ENCODE peak calls at places on chromosome 12, in ten cellular contexts. N, F, X, D, H, T, Z, L, E and U are unnamed samples.

GRCh38 chr12:52027085-52027843 is 20.5 kb downstream of the TAMALIN start:
- DNase-seq in H (no peak), L (no peak), T (no peak), E (no peak), N (peak; percentile 92), D (no peak), X (peak; percentile 40), Z (no peak), F (no peak), U (no peak)

GRCh38 chr12:94795520-94795919 is 145.2 kb upstream of the TMCC3 start:
- DNase-seq in N (no peak), L (no peak), Z (no peak), D (no peak), T (no peak), X (no peak), F (no peak), E (peak; percentile 63), H (no peak), U (no peak)

GRCh38 chr12:553216-554000 is 93.7 kb downstream of the B4GALNT3 start:
- DNase-seq in X (peak; percentile 48), E (no peak), N (no peak), L (no peak), F (no peak), H (no peak), T (no peak), D (no peak), Z (no peak), U (no peak)

GRCh38 chr12:51199546-51199945 is 18.3 kb downstream of the POU6F1 start:
- DNase-seq in L (no peak), T (no peak), F (no peak), E (no peak), N (no peak), D (no peak), X (no peak), H (no peak), Z (no peak), U (no peak)

GRCh38 chr12:45234134-45234865 is 18.4 kb downstream of the ANO6 start:
- DNase-seq in T (peak; percentile 65), Z (peak; percentile 20), L (no peak), N (peak; percentile 71), X (no peak), F (no peak), E (peak; percentile 88), D (peak; percentile 93), H (no peak), U (peak; percentile 93)

GRCh38 chr12:127819066-127819465 is 447.9 kb upstream of the TMEM132C start:
- DNase-seq in N (no peak), X (no peak), D (no peak), L (no peak), H (no peak), T (no peak), Z (no peak), F (no peak), E (no peak), U (no peak)

GRCh38 chr12:124703852-124704251 is 136.4 kb upstream of the NCOR2 start:
- DNase-seq in E (no peak), L (no peak), D (no peak), H (no peak), T (no peak), X (peak; percentile 83), F (no peak), Z (no peak), N (no peak), U (no peak)

GRCh38 chr12:54601841-54602240 is 13.4 kb upstream of the PPP1R1A start:
- DNase-seq in Z (no peak), N (no peak), D (no peak), E (no peak), F (no peak), L (no peak), H (no peak), T (no peak), X (peak; percentile 25), U (no peak)

GRCh38 chr12:39807043-39807442 is 187.4 kb upstream of the ABCD2 start:
- DNase-seq in T (no peak), L (no peak), D (no peak), F (no peak), H (no peak), X (peak; percentile 8), Z (no peak), N (no peak), E (peak; percentile 51), U (no peak)

GRCh38 chr12:57134949-57135348 is 6.7 kb downstream of the LRP1 start:
- DNase-seq in F (no peak), Z (no peak), X (no peak), E (no peak), H (no peak), L (peak; percentile 4), N (no peak), T (no peak), D (no peak), U (no peak)

GRCh38 chr12:57133916-57134315 is 5.6 kb downstream of the LRP1 start:
- DNase-seq in Z (no peak), L (peak; percentile 7), D (no peak), T (no peak), E (no peak), N (peak; percentile 74), H (no peak), F (no peak), X (no peak), U (no peak)

GRCh38 chr12:57135487-57135886 is 7.2 kb downstream of the LRP1 start:
- DNase-seq in D (no peak), F (no peak), E (no peak), L (peak; percentile 8), H (no peak), T (no peak), N (peak; percentile 73), X (no peak), Z (no peak), U (no peak)

GRCh38 chr12:57138526-57139272 is 8.7 kb downstream of the LRP1-AS start:
- DNase-seq in H (peak; percentile 92), Z (no peak), N (peak; percentile 93), E (no peak), F (no peak), L (peak; percentile 84), D (no peak), X (peak; percentile 49), T (no peak), U (peak; percentile 96)

GRCh38 chr12:57135939-57136338 is 7.7 kb downstream of the LRP1 start:
- DNase-seq in D (no peak), T (no peak), L (no peak), F (no peak), N (peak; percentile 90), E (no peak), Z (no peak), H (no peak), X (no peak), U (no peak)
- H3K27ac ChIP-seq in D (no peak overlapping the region), T (peak overlapping the region; percentile 92), L (peak overlapping the region; percentile 94), F (peak overlapping the region; percentile 94), N (peak overlapping the region; percentile 99), E (no peak overlapping the region), Z (peak overlapping the region; percentile 57), H (peak overlapping the region; percentile 95), X (no peak overlapping the region), U (peak overlapping the region; percentile 99)

DNA sequence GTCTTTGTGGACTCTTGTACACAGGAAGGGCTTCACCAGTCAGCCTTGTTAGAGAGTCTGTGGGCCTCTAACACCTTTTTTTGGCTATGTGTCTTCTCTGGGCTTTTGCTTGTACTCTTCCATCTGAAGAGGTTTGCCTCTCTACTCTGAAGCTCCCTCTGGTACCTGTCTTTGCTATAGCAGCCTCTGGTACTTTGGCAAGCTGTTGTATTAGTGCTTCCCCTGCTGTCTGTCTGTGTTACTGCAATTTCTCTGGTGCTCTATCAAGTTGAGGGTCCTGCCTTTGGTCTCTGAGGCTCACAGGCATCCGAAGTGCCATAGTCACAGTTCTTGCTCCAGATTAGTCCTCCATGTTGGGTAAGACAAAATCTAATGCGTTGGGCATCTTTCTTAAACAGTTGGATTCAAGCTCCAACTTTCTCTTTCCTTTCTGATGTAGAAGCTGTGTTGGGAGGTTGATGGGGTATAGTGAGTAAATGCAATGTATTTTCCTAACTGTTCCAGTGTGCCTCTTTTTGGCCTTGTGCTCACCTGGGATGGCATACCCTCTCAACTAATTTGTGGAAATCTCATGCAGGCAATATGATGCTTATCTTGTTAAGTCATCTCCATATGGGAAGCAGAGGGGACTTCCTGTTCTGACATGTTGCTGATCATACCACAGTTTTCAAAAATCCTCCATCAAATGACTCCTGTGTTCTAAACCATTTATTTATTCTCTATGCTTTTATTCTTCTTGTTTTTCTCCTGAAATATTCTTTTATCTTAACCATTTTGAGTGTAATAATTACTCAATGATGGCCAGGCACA is 88.8 kb downstream of the ATF7IP start:
- DNase-seq in L (no peak), T (peak; percentile 26), X (peak; percentile 36), E (peak; percentile 59), D (peak; percentile 45), H (no peak), N (no peak), F (no peak), Z (no peak), U (no peak)
- TF ChIP-seq POLR2AphosphoS5 in L (no peak), T (no peak), X (no peak), E (no peak), D (no peak), H (no peak), N (no peak), F (no peak), Z (no peak), U (no peak)

GRCh38 chr12:96208801-96209534 is 14.8 kb downstream of the ELK3 start:
- DNase-seq in F (no peak), N (no peak), H (no peak), E (no peak), T (no peak), D (no peak), X (peak; percentile 14), Z (no peak), L (peak; percentile 34), U (no peak)
- H3K27ac ChIP-seq in F (peak overlapping the region; percentile 44), N (peak overlapping the region; percentile 51), H (no peak overlapping the region), E (no peak overlapping the region), T (no peak overlapping the region), D (no peak overlapping the region), X (no peak overlapping the region), Z (no peak overlapping the region), L (peak overlapping the region; percentile 6), U (peak overlapping the region; percentile 65)

GRCh38 chr12:91180162-91180561 is 2.5 kb downstream of the DCN start:
- DNase-seq in N (no peak), X (no peak), E (no peak), F (no peak), Z (no peak), D (no peak), H (no peak), T (no peak), L (no peak), U (no peak)

GRCh38 chr12:91179315-91179714 is 3.3 kb downstream of the DCN start:
- DNase-seq in T (no peak), N (no peak), E (no peak), X (no peak), H (no peak), D (no peak), L (no peak), Z (no peak), F (no peak), U (no peak)

GRCh38 chr12:91177380-91177779 is 5.2 kb downstream of the DCN start:
- DNase-seq in X (no peak), N (no peak), L (no peak), Z (no peak), E (no peak), F (no peak), T (no peak), H (no peak), D (no peak), U (no peak)

GRCh38 chr12:91178801-91179200 is 3.8 kb downstream of the DCN start:
- DNase-seq in H (no peak), D (no peak), F (no peak), X (no peak), N (no peak), E (no peak), L (no peak), T (no peak), Z (no peak), U (no peak)

GRCh38 chr12:91178139-91178561 is 4.5 kb downstream of the DCN start:
- DNase-seq in X (no peak), N (no peak), L (no peak), F (no peak), D (peak; percentile 1), Z (no peak), H (no peak), T (no peak), E (no peak), U (no peak)
- TF ChIP-seq POLR2AphosphoS5 in X (no peak), N (no peak), L (no peak), F (no peak), D (no peak), Z (no peak), H (no peak), T (no peak), E (no peak), U (no peak)